ENCODE peak calls at places on chromosomes 16 and 17, in nine cellular contexts. V, H, F, Q, J, A, P, N and G are unnamed samples. For H3K9me3, the result is how much of the 10 kb centered on the place peaks cover.

GRCh38 chr17:68260051-68260762 is 12.4 kb downstream of the AMZ2 start:
- DNase-seq in Q (no peak), H (no peak), A (no peak), F (no peak), V (no peak), P (no peak), N (no peak), J (no peak), G (no peak)

GRCh38 chr17:1718362-1719165 is 5.9 kb upstream of the WDR81 start:
- DNase-seq in F (no peak), A (peak), J (no peak), Q (no peak), P (no peak), H (peak), V (no peak), N (no peak), G (no peak)

GRCh38 chr16:50731130-50731988 is 10.5 kb upstream of the CYLD start:
- DNase-seq in P (no peak), J (no peak), N (no peak), F (peak), A (no peak), Q (no peak), V (no peak), H (no peak), G (no peak)

GRCh38 chr17:63113167-63113566 is 147.1 kb downstream of the TANC2 start:
- DNase-seq in V (no peak), H (no peak), N (no peak), F (no peak), J (no peak), A (no peak), P (no peak), Q (no peak), G (no peak)

GRCh38 chr16:86625029-86625428 is 46.7 kb downstream of the FOXL1 start:
- DNase-seq in N (no peak), V (no peak), H (no peak), J (no peak), P (peak), F (no peak), Q (no peak), A (no peak), G (no peak)

GRCh38 chr17:41496803-41497484 is 7.2 kb upstream of the KRT36 start:
- DNase-seq in A (peak), N (peak), V (peak), J (peak), P (peak), Q (peak), F (peak), H (peak), G (peak)

GRCh38 chr17:7141824-7142223 is 27.2 kb upstream of the ASGR2 start:
- DNase-seq in H (no peak), V (no peak), A (peak), J (peak), N (no peak), F (no peak), Q (no peak), P (peak), G (no peak)

GRCh38 chr17:57868007-57868774 is 18.3 kb upstream of the MRPS23 start:
- DNase-seq in J (no peak), H (peak), P (peak), A (no peak), N (peak), Q (peak), F (no peak), V (no peak), G (no peak)

GRCh38 chr17:74408830-74409229 is 23.1 kb upstream of the GPRC5C start:
- DNase-seq in P (no peak), N (no peak), Q (no peak), V (no peak), J (no peak), F (no peak), A (no peak), H (no peak), G (no peak)

GRCh38 chr16:9821331-9821730 is 360.9 kb downstream of the GRIN2A start:
- DNase-seq in A (no peak), H (no peak), J (no peak), N (no peak), P (no peak), F (no peak), Q (no peak), V (no peak), G (no peak)

GRCh38 chr17:77089118-77089477 is 51.7 kb upstream of the SEC14L1 start:
- DNase-seq in H (no peak), N (peak), A (no peak), J (no peak), F (no peak), V (no peak), P (no peak), Q (no peak), G (no peak)

GRCh38 chr17:78515480-78515879 is 61.7 kb downstream of the DNAH17 start:
- DNase-seq in N (no peak), H (no peak), V (no peak), P (no peak), Q (no peak), A (no peak), J (no peak), F (no peak), G (no peak)

GRCh38 chr16:72891291-72892227 is 156.4 kb downstream of the ZFHX3 start:
- DNase-seq in V (no peak), N (no peak), F (no peak), Q (no peak), A (no peak), P (no peak), H (no peak), J (no peak), G (no peak)

GRCh38 chr17:49859991-49860953 is 12.4 kb upstream of the TAC4 start:
- DNase-seq in J (no peak), Q (no peak), H (no peak), F (no peak), N (no peak), A (peak), P (no peak), V (no peak), G (no peak)

GRCh38 chr16:27620533-27620932 is 70.6 kb downstream of the KATNIP start:
- DNase-seq in F (peak), V (no peak), J (no peak), P (no peak), N (no peak), H (no peak), Q (no peak), A (no peak), G (no peak)

GRCh38 chr16:81214745-81215166 is 23.7 kb upstream of the BCO1 start:
- DNase-seq in A (no peak), H (peak), J (peak), N (no peak), P (no peak), F (peak), Q (no peak), V (no peak), G (no peak)

GRCh38 chr17:2090210-2090641 is 35.3 kb downstream of the HIC1 start:
- DNase-seq in A (no peak), H (no peak), N (no peak), F (no peak), V (no peak), J (no peak), P (no peak), Q (no peak), G (no peak)

GRCh38 chr17:45092932-45093430 is 31.9 kb downstream of the NMT1 start:
- DNase-seq in A (peak), P (peak), J (no peak), F (no peak), Q (no peak), H (peak), N (no peak), V (no peak), G (no peak)

GRCh38 chr16:10521681-10522274 is 58.6 kb downstream of the EMP2 start:
- DNase-seq in A (no peak), V (no peak), H (no peak), F (peak), Q (peak), J (peak), P (peak), N (peak), G (peak)

GRCh38 chr16:15491430-15491829 is 57.0 kb downstream of the BMERB1 start:
- DNase-seq in J (no peak), A (no peak), N (no peak), H (no peak), F (no peak), V (no peak), P (no peak), Q (no peak), G (no peak)

GRCh38 chr16:66479661-66480264 is 52.7 kb downstream of the BEAN1 start:
- DNase-seq in F (no peak), N (no peak), A (no peak), P (no peak), Q (no peak), V (no peak), H (no peak), J (no peak), G (no peak)

GRCh38 chr16:70728145-70728544 is 42.3 kb upstream of the MTSS2 start:
- DNase-seq in H (peak), V (no peak), F (no peak), A (no peak), N (no peak), J (no peak), Q (no peak), P (no peak), G (no peak)

GRCh38 chr17:44279586-44280344 is 11.8 kb upstream of the SLC4A1 start:
- DNase-seq in N (peak), P (peak), J (no peak), F (peak), H (peak), Q (no peak), A (peak), V (no peak), G (no peak)

GRCh38 chr17:17401271-17401781 is 75.5 kb upstream of the MED9 start:
- DNase-seq in A (no peak), V (no peak), Q (no peak), J (peak), P (no peak), H (no peak), N (peak), F (no peak), G (no peak)

GRCh38 chr17:61235001-61235820 is 164.4 kb upstream of the TBX2 start:
- DNase-seq in A (no peak), F (peak), N (no peak), V (no peak), H (no peak), P (no peak), J (no peak), Q (no peak), G (no peak)

GRCh38 chr17:74211929-74212261 is 1.5 kb upstream of the TTYH2 start:
- DNase-seq in F (no peak), N (no peak), V (no peak), A (no peak), P (no peak), J (peak), H (no peak), Q (no peak), G (no peak)

GRCh38 chr17:82391496-82392066 is 20.0 kb downstream of the UTS2R start:
- DNase-seq in J (no peak), F (no peak), H (peak), Q (no peak), N (no peak), A (no peak), V (no peak), P (no peak), G (no peak)

GRCh38 chr17:82037113-82037888 is at the start of gene DCXR:
- DNase-seq in J (peak), F (peak), Q (peak), A (peak), V (peak), H (peak), P (peak), N (peak), G (peak)

GRCh38 chr16:86854895-86855294 is 276.5 kb downstream of the FOXL1 start:
- DNase-seq in H (no peak), A (no peak), P (no peak), Q (no peak), J (no peak), F (no peak), N (no peak), V (no peak), G (no peak)

GRCh38 chr17:2755941-2756724 is 6.7 kb upstream of the CCDC92B start:
- DNase-seq in J (peak), Q (no peak), V (no peak), H (peak), N (no peak), P (no peak), F (peak), A (no peak), G (no peak)

GRCh38 chr17:34412534-34412933 is 49.5 kb upstream of the CCL1 start:
- DNase-seq in A (no peak), P (no peak), J (no peak), H (no peak), N (no peak), F (no peak), Q (no peak), V (no peak), G (no peak)

GRCh38 chr17:73170921-73171320 is 6.1 kb downstream of the SSTR2 start:
- DNase-seq in P (no peak), H (no peak), J (no peak), V (no peak), A (no peak), Q (no peak), N (no peak), F (no peak), G (no peak)

GRCh38 chr17:21677126-21677910 is 15.0 kb upstream of the KCNJ18 start:
- DNase-seq in N (no peak), A (no peak), V (no peak), H (no peak), P (no peak), J (no peak), Q (no peak), F (no peak), G (no peak)

GRCh38 chr17:13002761-13003453 is 14.9 kb downstream of the ELAC2 start:
- DNase-seq in P (peak), V (peak), F (peak), N (peak), Q (no peak), J (peak), H (peak), A (peak), G (peak)

GRCh38 chr17:1422907-1423306 is 22.9 kb upstream of the YWHAE start:
- DNase-seq in V (no peak), F (no peak), Q (no peak), N (no peak), H (no peak), J (no peak), P (no peak), A (no peak), G (no peak)

GRCh38 chr17:61635913-61636432 is 45.0 kb upstream of the NACA2 start:
- DNase-seq in N (peak), Q (peak), H (no peak), J (peak), P (peak), A (no peak), V (peak), F (peak), G (peak)

GRCh38 chr17:65656390-65657250 is 95.2 kb upstream of the AXIN2 start:
- DNase-seq in J (peak), H (no peak), Q (no peak), N (no peak), V (no peak), P (no peak), A (no peak), F (no peak), G (no peak)

GRCh38 chr16:31664683-31665482 is 137.2 kb downstream of the AHSP start:
- DNase-seq in V (no peak), J (no peak), N (no peak), H (no peak), Q (no peak), F (no peak), P (no peak), A (no peak), G (no peak)

GRCh38 chr17:9522074-9522473 is 53.5 kb downstream of the STX8 start:
- DNase-seq in V (no peak), Q (no peak), A (no peak), H (no peak), J (peak), N (peak), F (peak), P (no peak), G (no peak)

GRCh38 chr16:88284626-88285513 is 97.9 kb upstream of the ZNF469 start:
- DNase-seq in N (no peak), H (no peak), V (no peak), J (no peak), P (no peak), A (no peak), F (no peak), Q (no peak), G (no peak)
- H3K9me3 ChIP-seq in N (under half), H (under half), V (under half), J (under half), P (under half), A (under half), F (under half), Q (under half), G (under half)

GRCh38 chr16:20515580-20516179 is 60.5 kb downstream of the ACSM2B start:
- DNase-seq in F (peak), H (no peak), V (no peak), N (no peak), P (no peak), J (no peak), Q (no peak), A (no peak), G (no peak)

GRCh38 chr16:20519231-20519630 is 56.9 kb downstream of the ACSM2B start:
- DNase-seq in N (no peak), J (no peak), Q (no peak), H (no peak), V (no peak), P (no peak), A (no peak), F (no peak), G (no peak)

GRCh38 chr16:20517149-20517548 is 59.0 kb downstream of the ACSM2B start:
- DNase-seq in J (no peak), A (no peak), Q (no peak), P (no peak), F (no peak), N (no peak), V (no peak), H (no peak), G (no peak)

DNA sequence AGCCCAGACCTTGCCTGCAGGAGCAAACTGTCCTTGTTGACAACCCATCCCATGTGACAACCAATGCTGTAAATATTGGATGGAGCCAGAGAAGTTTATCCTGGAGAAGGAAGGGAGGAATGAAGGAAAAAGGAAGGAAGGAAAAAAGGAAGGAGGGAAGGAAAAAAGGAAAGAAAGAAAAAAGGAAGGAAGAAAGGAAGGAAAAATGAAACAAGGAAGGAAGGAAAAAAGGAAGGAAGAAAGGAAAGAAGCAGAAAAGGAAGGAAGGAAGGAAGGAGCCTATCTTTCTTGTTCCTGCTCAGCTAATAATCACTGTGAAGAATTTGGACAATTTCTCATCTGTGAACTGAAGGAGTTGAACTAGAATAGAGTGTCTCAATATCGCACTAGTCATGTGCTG is 56.1 kb downstream of the ACSM2B start:
- DNase-seq in H (no peak), P (no peak), J (no peak), Q (no peak), F (no peak), N (no peak), V (no peak), A (no peak), G (no peak)
- H3K9me3 ChIP-seq in H (under half), P (under half), J (under half), Q (under half), F (under half), N (under half), V (under half), A (under half), G (under half)

GRCh38 chr17:28324776-28325175 is 5.8 kb downstream of the TMEM97 start:
- DNase-seq in V (no peak), N (no peak), P (no peak), J (no peak), F (no peak), Q (no peak), H (no peak), A (no peak), G (no peak)

GRCh38 chr17:28327031-28327607 is 8.1 kb downstream of the TMEM97 start:
- DNase-seq in P (no peak), Q (no peak), F (no peak), H (no peak), A (no peak), N (no peak), J (no peak), V (no peak), G (no peak)

GRCh38 chr17:28324272-28324745 is 5.3 kb downstream of the TMEM97 start:
- DNase-seq in J (no peak), Q (no peak), F (no peak), P (no peak), N (no peak), V (no peak), A (no peak), H (no peak), G (no peak)

GRCh38 chr17:28326114-28326513 is 7.1 kb downstream of the TMEM97 start:
- DNase-seq in P (peak), J (peak), N (no peak), F (no peak), V (no peak), A (no peak), H (no peak), Q (no peak), G (no peak)

GRCh38 chr17:28325221-28325620 is 6.2 kb downstream of the TMEM97 start:
- DNase-seq in Q (no peak), F (no peak), H (no peak), J (no peak), A (no peak), P (no peak), V (no peak), N (no peak), G (no peak)
- H3K9me3 ChIP-seq in Q (under half), F (under half), H (under half), J (under half), A (under half), P (under half), V (under half), N (under half), G (under half)

GRCh38 chr16:3413730-3414379 is 12.8 kb downstream of the ZNF174 start:
- DNase-seq in V (no peak), A (no peak), F (no peak), J (no peak), P (no peak), Q (no peak), H (no peak), N (no peak), G (no peak)

GRCh38 chr16:3408561-3409197 is 7.7 kb downstream of the ZNF174 start:
- DNase-seq in H (no peak), F (no peak), J (no peak), Q (no peak), P (no peak), A (no peak), N (no peak), V (no peak), G (no peak)
- H3K9me3 ChIP-seq in H (under half), F (under half), J (under half), Q (under half), P (under half), A (half or more), N (under half), V (half or more), G (under half)

DNA sequence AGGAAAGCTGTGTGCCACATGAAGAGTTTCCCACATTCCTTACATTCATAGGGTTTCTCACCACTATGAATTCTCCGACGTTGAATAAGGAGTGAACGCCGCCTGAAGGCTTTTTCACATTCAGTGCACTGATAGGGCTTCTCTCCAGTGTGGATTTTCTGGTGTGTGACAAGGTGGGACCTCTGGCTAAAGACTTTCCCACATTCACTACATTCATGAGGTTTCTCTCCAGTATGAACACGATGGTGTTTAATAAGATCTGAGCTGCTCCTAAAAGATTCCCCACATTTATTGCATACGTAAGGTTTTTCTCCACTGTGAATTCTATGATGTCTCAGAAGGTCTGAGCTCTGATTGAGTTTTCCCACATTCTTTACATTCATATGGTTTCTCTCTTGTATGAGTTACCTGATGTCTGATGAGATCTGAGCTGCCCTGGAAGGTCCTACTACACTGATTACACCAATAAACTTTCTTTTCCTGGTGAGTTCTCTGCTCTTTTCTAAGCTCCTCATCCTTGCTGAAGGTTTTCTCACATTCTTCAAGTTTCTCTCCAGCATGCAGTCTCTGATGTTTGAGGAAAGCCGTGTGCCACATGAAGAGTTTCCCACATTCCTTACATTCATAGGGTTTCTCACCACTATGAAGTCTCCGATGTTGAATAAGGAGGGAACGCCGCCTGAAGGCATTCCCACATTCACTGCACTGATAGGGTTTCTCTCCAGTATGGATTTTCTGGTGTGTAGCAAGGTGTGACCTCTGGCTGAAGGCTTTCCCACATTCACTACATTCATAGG is 10.0 kb downstream of the ZNF594 start:
- DNase-seq in P (no peak), J (no peak), H (no peak), V (no peak), Q (no peak), A (no peak), F (no peak), N (no peak), G (no peak)
- H3K9me3 ChIP-seq in P (under half), J (under half), H (under half), V (half or more), Q (under half), A (half or more), F (under half), N (under half), G (under half)

GRCh38 chr16:35596467-35596866 is 2137.1 kb downstream of the TP53TG3F start:
- DNase-seq in P (no peak), J (no peak), H (no peak), A (no peak), Q (no peak), F (no peak), N (no peak), V (no peak), G (no peak)
- H3K9me3 ChIP-seq in P (under half), J (under half), H (under half), A (under half), Q (under half), F (under half), N (under half), V (under half), G (under half)